ENCODE peak calls at places on chromosomes 2 and 18, in eight cellular contexts. One of them, this sample, is unnamed.

GRCh38 chr2:216833076-216833475 is 26.8 kb downstream of the TNP1 start:
- DNase-seq in HTR-8/SVneo: no peak
- DNase-seq in fibroblast of the aortic adventitia: no peak
- DNase-seq in MG63: no peak
- DNase-seq in naive thymus-derived CD4-positive, alpha-beta T cell: no peak
- DNase-seq in stimulated activated CD4-positive, alpha-beta T cell treated with anti-CD3 and anti-CD28 coated beads, Interleukin-2, amount 100 ng/mL, for 48 hours: no peak
- DNase-seq in T-helper 1 cell: no peak
- DNase-seq in CD4-positive, alpha-beta memory T cell: no peak
- DNase-seq in this sample: no peak

GRCh38 chr2:31318360-31319336 is 84.7 kb downstream of the EHD3 start:
- DNase-seq in CD4-positive, alpha-beta memory T cell: peak; percentile 10
- DNase-seq in MG63: peak; percentile 88
- DNase-seq in fibroblast of the aortic adventitia: peak; percentile 28
- DNase-seq in naive thymus-derived CD4-positive, alpha-beta T cell: no peak
- DNase-seq in stimulated activated CD4-positive, alpha-beta T cell treated with anti-CD3 and anti-CD28 coated beads, Interleukin-2, amount 100 ng/mL, for 48 hours: peak; percentile 31
- DNase-seq in HTR-8/SVneo: no peak
- DNase-seq in T-helper 1 cell: no peak
- DNase-seq in this sample: peak; percentile 15

GRCh38 chr2:186588940-186589732 is 720 bp upstream of the ITGAV start:
- DNase-seq in stimulated activated CD4-positive, alpha-beta T cell treated with anti-CD3 and anti-CD28 coated beads, Interleukin-2, amount 100 ng/mL, for 48 hours: no peak
- DNase-seq in CD4-positive, alpha-beta memory T cell: no peak
- DNase-seq in fibroblast of the aortic adventitia: peak; percentile 43
- DNase-seq in naive thymus-derived CD4-positive, alpha-beta T cell: no peak
- DNase-seq in T-helper 1 cell: no peak
- DNase-seq in MG63: no peak
- DNase-seq in HTR-8/SVneo: no peak
- DNase-seq in this sample: no peak

GRCh38 chr18:26057208-26057821 is 33.1 kb downstream of the SS18 start:
- DNase-seq in naive thymus-derived CD4-positive, alpha-beta T cell: no peak
- DNase-seq in HTR-8/SVneo: no peak
- DNase-seq in fibroblast of the aortic adventitia: no peak
- DNase-seq in T-helper 1 cell: no peak
- DNase-seq in stimulated activated CD4-positive, alpha-beta T cell treated with anti-CD3 and anti-CD28 coated beads, Interleukin-2, amount 100 ng/mL, for 48 hours: no peak
- DNase-seq in MG63: no peak
- DNase-seq in CD4-positive, alpha-beta memory T cell: no peak
- DNase-seq in this sample: no peak

GRCh38 chr2:203673933-203674332 is 32.5 kb upstream of the CD28 start:
- DNase-seq in MG63: peak; percentile 23
- DNase-seq in stimulated activated CD4-positive, alpha-beta T cell treated with anti-CD3 and anti-CD28 coated beads, Interleukin-2, amount 100 ng/mL, for 48 hours: peak; percentile 11
- DNase-seq in fibroblast of the aortic adventitia: no peak
- DNase-seq in HTR-8/SVneo: no peak
- DNase-seq in naive thymus-derived CD4-positive, alpha-beta T cell: no peak
- DNase-seq in CD4-positive, alpha-beta memory T cell: peak; percentile 16
- DNase-seq in T-helper 1 cell: no peak
- DNase-seq in this sample: peak; percentile 7

GRCh38 chr2:229087843-229088520 is 183.1 kb downstream of the PID1 start:
- DNase-seq in T-helper 1 cell: no peak
- DNase-seq in HTR-8/SVneo: no peak
- DNase-seq in stimulated activated CD4-positive, alpha-beta T cell treated with anti-CD3 and anti-CD28 coated beads, Interleukin-2, amount 100 ng/mL, for 48 hours: no peak
- DNase-seq in MG63: no peak
- DNase-seq in CD4-positive, alpha-beta memory T cell: no peak
- DNase-seq in naive thymus-derived CD4-positive, alpha-beta T cell: no peak
- DNase-seq in fibroblast of the aortic adventitia: peak; percentile 52
- DNase-seq in this sample: no peak

GRCh38 chr2:109229094-109229675 is 100.2 kb downstream of the SH3RF3 start:
- DNase-seq in stimulated activated CD4-positive, alpha-beta T cell treated with anti-CD3 and anti-CD28 coated beads, Interleukin-2, amount 100 ng/mL, for 48 hours: no peak
- DNase-seq in fibroblast of the aortic adventitia: no peak
- DNase-seq in MG63: no peak
- DNase-seq in HTR-8/SVneo: no peak
- DNase-seq in T-helper 1 cell: no peak
- DNase-seq in CD4-positive, alpha-beta memory T cell: no peak
- DNase-seq in naive thymus-derived CD4-positive, alpha-beta T cell: no peak
- DNase-seq in this sample: no peak

GRCh38 chr2:235421618-235422017 is 72.2 kb upstream of the AGAP1 start:
- DNase-seq in naive thymus-derived CD4-positive, alpha-beta T cell: no peak
- DNase-seq in MG63: peak; percentile 16
- DNase-seq in stimulated activated CD4-positive, alpha-beta T cell treated with anti-CD3 and anti-CD28 coated beads, Interleukin-2, amount 100 ng/mL, for 48 hours: no peak
- DNase-seq in T-helper 1 cell: no peak
- DNase-seq in CD4-positive, alpha-beta memory T cell: no peak
- DNase-seq in fibroblast of the aortic adventitia: no peak
- DNase-seq in HTR-8/SVneo: no peak
- DNase-seq in this sample: no peak

GRCh38 chr2:140808816-140809215 is 1322.0 kb downstream of the LRP1B start:
- DNase-seq in fibroblast of the aortic adventitia: no peak
- DNase-seq in HTR-8/SVneo: no peak
- DNase-seq in MG63: no peak
- DNase-seq in stimulated activated CD4-positive, alpha-beta T cell treated with anti-CD3 and anti-CD28 coated beads, Interleukin-2, amount 100 ng/mL, for 48 hours: no peak
- DNase-seq in naive thymus-derived CD4-positive, alpha-beta T cell: no peak
- DNase-seq in CD4-positive, alpha-beta memory T cell: no peak
- DNase-seq in T-helper 1 cell: no peak
- DNase-seq in this sample: no peak

GRCh38 chr18:58139627-58140026 is 95.6 kb downstream of the NEDD4L start:
- DNase-seq in T-helper 1 cell: no peak
- DNase-seq in fibroblast of the aortic adventitia: no peak
- DNase-seq in naive thymus-derived CD4-positive, alpha-beta T cell: no peak
- DNase-seq in MG63: no peak
- DNase-seq in stimulated activated CD4-positive, alpha-beta T cell treated with anti-CD3 and anti-CD28 coated beads, Interleukin-2, amount 100 ng/mL, for 48 hours: no peak
- DNase-seq in HTR-8/SVneo: no peak
- DNase-seq in CD4-positive, alpha-beta memory T cell: no peak
- DNase-seq in this sample: no peak

GRCh38 chr18:29062921-29063320 is 886.0 kb upstream of the CDH2 start:
- DNase-seq in CD4-positive, alpha-beta memory T cell: no peak
- DNase-seq in stimulated activated CD4-positive, alpha-beta T cell treated with anti-CD3 and anti-CD28 coated beads, Interleukin-2, amount 100 ng/mL, for 48 hours: no peak
- DNase-seq in naive thymus-derived CD4-positive, alpha-beta T cell: no peak
- DNase-seq in fibroblast of the aortic adventitia: peak; percentile 40
- DNase-seq in MG63: no peak
- DNase-seq in HTR-8/SVneo: no peak
- DNase-seq in T-helper 1 cell: no peak
- DNase-seq in this sample: no peak

GRCh38 chr2:236221798-236222197 is 42.4 kb downstream of the ASB18 start:
- DNase-seq in MG63: no peak
- DNase-seq in HTR-8/SVneo: no peak
- DNase-seq in fibroblast of the aortic adventitia: no peak
- DNase-seq in CD4-positive, alpha-beta memory T cell: no peak
- DNase-seq in naive thymus-derived CD4-positive, alpha-beta T cell: no peak
- DNase-seq in T-helper 1 cell: no peak
- DNase-seq in stimulated activated CD4-positive, alpha-beta T cell treated with anti-CD3 and anti-CD28 coated beads, Interleukin-2, amount 100 ng/mL, for 48 hours: no peak
- DNase-seq in this sample: no peak

GRCh38 chr2:176157499-176158305 is 595 bp downstream of the HOXD3 start:
- DNase-seq in CD4-positive, alpha-beta memory T cell: no peak
- DNase-seq in stimulated activated CD4-positive, alpha-beta T cell treated with anti-CD3 and anti-CD28 coated beads, Interleukin-2, amount 100 ng/mL, for 48 hours: no peak
- DNase-seq in fibroblast of the aortic adventitia: no peak
- DNase-seq in MG63: no peak
- DNase-seq in HTR-8/SVneo: no peak
- DNase-seq in naive thymus-derived CD4-positive, alpha-beta T cell: no peak
- DNase-seq in T-helper 1 cell: no peak
- DNase-seq in this sample: no peak

GRCh38 chr2:218224206-218224605 is 7.2 kb downstream of the ARPC2 start:
- DNase-seq in fibroblast of the aortic adventitia: no peak
- DNase-seq in MG63: no peak
- DNase-seq in HTR-8/SVneo: no peak
- DNase-seq in CD4-positive, alpha-beta memory T cell: no peak
- DNase-seq in stimulated activated CD4-positive, alpha-beta T cell treated with anti-CD3 and anti-CD28 coated beads, Interleukin-2, amount 100 ng/mL, for 48 hours: no peak
- DNase-seq in naive thymus-derived CD4-positive, alpha-beta T cell: no peak
- DNase-seq in T-helper 1 cell: no peak
- DNase-seq in this sample: no peak

This sample was measured in naive B cell.